ENCODE peak calls at places on chromosome 17, in six cellular contexts. One of them, this sample, is unnamed.

GRCh38 chr17:54900457-54901229 is at the start of gene TOM1L1:
- DNase-seq in NCI-H69: peak
- DNase-seq in body of pancreas: peak
- DNase-seq in EL: peak
- DNase-seq in stimulated activated CD8-positive, alpha-beta memory T cell treated with anti-CD3 and anti-CD28 coated beads, Interleukin-4, amount 100 ng/mL, for 4 hours: no peak
- DNase-seq in T-helper 9 cell: peak
- DNase-seq in this sample: peak

GRCh38 chr17:42521666-42522262 is 14.3 kb upstream of the NAGLU start:
- DNase-seq in NCI-H69: no peak
- DNase-seq in body of pancreas: no peak
- DNase-seq in EL: no peak
- DNase-seq in stimulated activated CD8-positive, alpha-beta memory T cell treated with anti-CD3 and anti-CD28 coated beads, Interleukin-4, amount 100 ng/mL, for 4 hours: no peak
- DNase-seq in T-helper 9 cell: no peak
- DNase-seq in this sample: no peak

GRCh38 chr17:58666858-58667267 is 25.0 kb downstream of the TEX14 start:
- DNase-seq in NCI-H69: peak
- DNase-seq in body of pancreas: peak
- DNase-seq in EL: peak
- DNase-seq in stimulated activated CD8-positive, alpha-beta memory T cell treated with anti-CD3 and anti-CD28 coated beads, Interleukin-4, amount 100 ng/mL, for 4 hours: no peak
- DNase-seq in T-helper 9 cell: peak
- DNase-seq in this sample: no peak

GRCh38 chr17:81453049-81453448 is 57.8 kb downstream of the BAHCC1 start:
- DNase-seq in NCI-H69: peak
- DNase-seq in body of pancreas: no peak
- DNase-seq in EL: no peak
- DNase-seq in stimulated activated CD8-positive, alpha-beta memory T cell treated with anti-CD3 and anti-CD28 coated beads, Interleukin-4, amount 100 ng/mL, for 4 hours: no peak
- DNase-seq in T-helper 9 cell: no peak
- DNase-seq in this sample: no peak

GRCh38 chr17:40678902-40679522 is 14.0 kb upstream of the KRT222 start:
- DNase-seq in NCI-H69: no peak
- DNase-seq in body of pancreas: no peak
- DNase-seq in EL: no peak
- DNase-seq in stimulated activated CD8-positive, alpha-beta memory T cell treated with anti-CD3 and anti-CD28 coated beads, Interleukin-4, amount 100 ng/mL, for 4 hours: no peak
- DNase-seq in T-helper 9 cell: no peak
- DNase-seq in this sample: no peak

GRCh38 chr17:6681671-6682070 is 30.1 kb downstream of the C17orf100 start:
- DNase-seq in NCI-H69: no peak
- DNase-seq in body of pancreas: no peak
- DNase-seq in EL: no peak
- DNase-seq in stimulated activated CD8-positive, alpha-beta memory T cell treated with anti-CD3 and anti-CD28 coated beads, Interleukin-4, amount 100 ng/mL, for 4 hours: no peak
- DNase-seq in T-helper 9 cell: no peak
- DNase-seq in this sample: no peak

GRCh38 chr17:69236946-69237345 is 8.3 kb upstream of the ABCA10 start:
- DNase-seq in NCI-H69: no peak
- DNase-seq in body of pancreas: no peak
- DNase-seq in EL: no peak
- DNase-seq in stimulated activated CD8-positive, alpha-beta memory T cell treated with anti-CD3 and anti-CD28 coated beads, Interleukin-4, amount 100 ng/mL, for 4 hours: no peak
- DNase-seq in T-helper 9 cell: no peak
- DNase-seq in this sample: no peak

GRCh38 chr17:48055531-48056245 is 7.5 kb downstream of the NFE2L1 start:
- DNase-seq in NCI-H69: peak
- DNase-seq in body of pancreas: no peak
- DNase-seq in EL: peak
- DNase-seq in stimulated activated CD8-positive, alpha-beta memory T cell treated with anti-CD3 and anti-CD28 coated beads, Interleukin-4, amount 100 ng/mL, for 4 hours: no peak
- DNase-seq in T-helper 9 cell: no peak
- DNase-seq in this sample: no peak

GRCh38 chr17:58184986-58185761 is 7.4 kb upstream of the EPX start:
- DNase-seq in NCI-H69: no peak
- DNase-seq in body of pancreas: no peak
- DNase-seq in EL: no peak
- DNase-seq in stimulated activated CD8-positive, alpha-beta memory T cell treated with anti-CD3 and anti-CD28 coated beads, Interleukin-4, amount 100 ng/mL, for 4 hours: no peak
- DNase-seq in T-helper 9 cell: no peak
- DNase-seq in this sample: no peak

GRCh38 chr17:16945513-16946201 is 26.3 kb downstream of the TNFRSF13B start:
- DNase-seq in NCI-H69: peak
- DNase-seq in body of pancreas: no peak
- DNase-seq in EL: no peak
- DNase-seq in stimulated activated CD8-positive, alpha-beta memory T cell treated with anti-CD3 and anti-CD28 coated beads, Interleukin-4, amount 100 ng/mL, for 4 hours: no peak
- DNase-seq in T-helper 9 cell: no peak
- DNase-seq in this sample: no peak

GRCh38 chr17:16407911-16408588 is 7.3 kb upstream of the TRPV2 start:
- DNase-seq in NCI-H69: peak
- DNase-seq in body of pancreas: peak
- DNase-seq in EL: peak
- DNase-seq in stimulated activated CD8-positive, alpha-beta memory T cell treated with anti-CD3 and anti-CD28 coated beads, Interleukin-4, amount 100 ng/mL, for 4 hours: no peak
- DNase-seq in T-helper 9 cell: no peak
- DNase-seq in this sample: peak

GRCh38 chr17:11251561-11252107 is 10.6 kb downstream of the SHISA6 start:
- DNase-seq in NCI-H69: no peak
- DNase-seq in body of pancreas: no peak
- DNase-seq in EL: no peak
- DNase-seq in stimulated activated CD8-positive, alpha-beta memory T cell treated with anti-CD3 and anti-CD28 coated beads, Interleukin-4, amount 100 ng/mL, for 4 hours: no peak
- DNase-seq in T-helper 9 cell: no peak
- DNase-seq in this sample: no peak

GRCh38 chr17:8861482-8862181 is 5.8 kb downstream of the PIK3R6 start:
- DNase-seq in NCI-H69: no peak
- DNase-seq in body of pancreas: no peak
- DNase-seq in EL: no peak
- DNase-seq in stimulated activated CD8-positive, alpha-beta memory T cell treated with anti-CD3 and anti-CD28 coated beads, Interleukin-4, amount 100 ng/mL, for 4 hours: no peak
- DNase-seq in T-helper 9 cell: no peak
- DNase-seq in this sample: no peak

GRCh38 chr17:77404812-77405581 is 264.2 kb downstream of the SEC14L1 start:
- DNase-seq in NCI-H69: no peak
- DNase-seq in body of pancreas: no peak
- DNase-seq in EL: peak
- DNase-seq in stimulated activated CD8-positive, alpha-beta memory T cell treated with anti-CD3 and anti-CD28 coated beads, Interleukin-4, amount 100 ng/mL, for 4 hours: peak
- DNase-seq in T-helper 9 cell: peak
- DNase-seq in this sample: peak

GRCh38 chr17:79970576-79971068 is 65.0 kb downstream of the TBC1D16 start:
- DNase-seq in NCI-H69: peak
- DNase-seq in body of pancreas: peak
- DNase-seq in EL: peak
- DNase-seq in stimulated activated CD8-positive, alpha-beta memory T cell treated with anti-CD3 and anti-CD28 coated beads, Interleukin-4, amount 100 ng/mL, for 4 hours: no peak
- DNase-seq in T-helper 9 cell: peak
- DNase-seq in this sample: no peak

GRCh38 chr17:6640536-6641373 is at the start of the genes KIAA0753 and TXNDC17:
- DNase-seq in NCI-H69: peak
- DNase-seq in body of pancreas: peak
- DNase-seq in EL: peak
- DNase-seq in stimulated activated CD8-positive, alpha-beta memory T cell treated with anti-CD3 and anti-CD28 coated beads, Interleukin-4, amount 100 ng/mL, for 4 hours: peak
- DNase-seq in T-helper 9 cell: peak
- DNase-seq in this sample: peak

GRCh38 chr17:75853410-75853809 is 1.7 kb downstream of the WBP2 start:
- DNase-seq in NCI-H69: no peak
- DNase-seq in body of pancreas: no peak
- DNase-seq in EL: peak
- DNase-seq in stimulated activated CD8-positive, alpha-beta memory T cell treated with anti-CD3 and anti-CD28 coated beads, Interleukin-4, amount 100 ng/mL, for 4 hours: no peak
- DNase-seq in T-helper 9 cell: no peak
- DNase-seq in this sample: no peak